ENCODE peak calls at places on chromosomes 13 and 19, in six cellular contexts. One of them, this sample, is unnamed.

GRCh38 chr13:114237415-114238112 is 2.9 kb downstream of the CDC16 start:
- DNase-seq in IMR-90: no peak
- DNase-seq in mesendoderm: no peak
- DNase-seq in H9: no peak
- DNase-seq in neuronal stem cell: no peak
- DNase-seq in mesenchymal stem cell: no peak
- DNase-seq in this sample: no peak

GRCh38 chr19:1698636-1699035 is 46.2 kb upstream of the TCF3 start:
- DNase-seq in IMR-90: no peak
- DNase-seq in mesendoderm: no peak
- DNase-seq in H9: no peak
- DNase-seq in neuronal stem cell: no peak
- DNase-seq in mesenchymal stem cell: no peak
- DNase-seq in this sample: no peak

GRCh38 chr19:13691569-13691968 is 72.8 kb upstream of the MRI1 start:
- DNase-seq in IMR-90: no peak
- DNase-seq in mesendoderm: no peak
- DNase-seq in H9: no peak
- DNase-seq in neuronal stem cell: no peak
- DNase-seq in mesenchymal stem cell: no peak
- DNase-seq in this sample: no peak

GRCh38 chr19:2736550-2737190 is 3.1 kb downstream of the SLC39A3 start:
- DNase-seq in IMR-90: no peak
- DNase-seq in mesendoderm: no peak
- DNase-seq in H9: no peak
- DNase-seq in neuronal stem cell: no peak
- DNase-seq in mesenchymal stem cell: no peak
- DNase-seq in this sample: no peak

GRCh38 chr13:85501616-85502015 is 297.6 kb downstream of the SLITRK6 start:
- DNase-seq in IMR-90: no peak
- DNase-seq in mesendoderm: peak; percentile 8
- DNase-seq in H9: no peak
- DNase-seq in neuronal stem cell: no peak
- DNase-seq in mesenchymal stem cell: no peak
- DNase-seq in this sample: no peak

GRCh38 chr13:50887153-50887552 is 22.4 kb upstream of the RNASEH2B start:
- DNase-seq in IMR-90: no peak
- DNase-seq in mesendoderm: no peak
- DNase-seq in H9: no peak
- DNase-seq in neuronal stem cell: no peak
- DNase-seq in mesenchymal stem cell: no peak
- DNase-seq in this sample: no peak

GRCh38 chr19:10644351-10645007 is 9.7 kb upstream of the ILF3 start:
- DNase-seq in IMR-90: peak; percentile 69
- DNase-seq in mesendoderm: peak; percentile 88
- DNase-seq in H9: peak; percentile 91
- DNase-seq in neuronal stem cell: peak; percentile 71
- DNase-seq in mesenchymal stem cell: peak; percentile 79
- DNase-seq in this sample: peak; percentile 95

GRCh38 chr19:2253106-2254051 is 2.8 kb downstream of the JSRP1 start:
- DNase-seq in IMR-90: no peak
- DNase-seq in mesendoderm: peak; percentile 67
- DNase-seq in H9: peak; percentile 79
- DNase-seq in neuronal stem cell: no peak
- DNase-seq in mesenchymal stem cell: no peak
- DNase-seq in this sample: no peak

GRCh38 chr19:17848598-17849292 is 963 bp upstream of the JAK3 start:
- DNase-seq in IMR-90: no peak
- DNase-seq in mesendoderm: no peak
- DNase-seq in H9: no peak
- DNase-seq in neuronal stem cell: no peak
- DNase-seq in mesenchymal stem cell: no peak
- DNase-seq in this sample: no peak

GRCh38 chr13:29472317-29472961 is 123.0 kb downstream of the SLC7A1 start:
- DNase-seq in IMR-90: peak; percentile 58
- DNase-seq in mesendoderm: peak; percentile 76
- DNase-seq in H9: peak; percentile 66
- DNase-seq in neuronal stem cell: no peak
- DNase-seq in mesenchymal stem cell: peak; percentile 76
- DNase-seq in this sample: peak; percentile 78

GRCh38 chr13:62280590-62280989 is 864.9 kb upstream of the PCDH20 start:
- DNase-seq in IMR-90: no peak
- DNase-seq in mesendoderm: no peak
- DNase-seq in H9: no peak
- DNase-seq in neuronal stem cell: no peak
- DNase-seq in mesenchymal stem cell: no peak
- DNase-seq in this sample: no peak

GRCh38 chr13:61833228-61833627 is 417.6 kb upstream of the PCDH20 start:
- DNase-seq in IMR-90: no peak
- DNase-seq in mesendoderm: no peak
- DNase-seq in H9: no peak
- DNase-seq in neuronal stem cell: no peak
- DNase-seq in mesenchymal stem cell: no peak
- DNase-seq in this sample: no peak

GRCh38 chr19:6811906-6812305 is 39.4 kb downstream of the VAV1 start:
- DNase-seq in IMR-90: peak; percentile 39
- DNase-seq in mesendoderm: peak; percentile 66
- DNase-seq in H9: peak; percentile 38
- DNase-seq in neuronal stem cell: no peak
- DNase-seq in mesenchymal stem cell: no peak
- DNase-seq in this sample: no peak

GRCh38 chr19:54653181-54653809 is 9.5 kb upstream of the LILRB4 start:
- DNase-seq in IMR-90: peak; percentile 7
- DNase-seq in mesendoderm: peak; percentile 1
- DNase-seq in H9: no peak
- DNase-seq in neuronal stem cell: no peak
- DNase-seq in mesenchymal stem cell: peak; percentile 5
- DNase-seq in this sample: no peak

GRCh38 chr13:30499338-30499737 is 33.6 kb upstream of the HMGB1 start:
- DNase-seq in IMR-90: no peak
- DNase-seq in mesendoderm: no peak
- DNase-seq in H9: no peak
- DNase-seq in neuronal stem cell: no peak
- DNase-seq in mesenchymal stem cell: no peak
- DNase-seq in this sample: no peak

GRCh38 chr19:56066152-56067023 is 54.7 kb downstream of the ZNF787 start:
- DNase-seq in IMR-90: peak; percentile 19
- DNase-seq in mesendoderm: peak; percentile 66
- DNase-seq in H9: peak; percentile 79
- DNase-seq in neuronal stem cell: peak; percentile 78
- DNase-seq in mesenchymal stem cell: peak; percentile 50
- DNase-seq in this sample: no peak

GRCh38 chr13:38686635-38687245 is at the start of gene FREM2:
- DNase-seq in IMR-90: no peak
- DNase-seq in mesendoderm: peak; percentile 98
- DNase-seq in H9: peak; percentile 97
- DNase-seq in neuronal stem cell: peak; percentile 92
- DNase-seq in mesenchymal stem cell: peak; percentile 47
- DNase-seq in this sample: peak; percentile 91

GRCh38 chr19:39832341-39833083 is 1.4 kb downstream of the DYRK1B start:
- DNase-seq in IMR-90: no peak
- DNase-seq in mesendoderm: no peak
- DNase-seq in H9: no peak
- DNase-seq in neuronal stem cell: no peak
- DNase-seq in mesenchymal stem cell: peak; percentile 19
- DNase-seq in this sample: no peak

GRCh38 chr19:57075801-57076492 is 43.8 kb upstream of the USP29 start:
- DNase-seq in IMR-90: no peak
- DNase-seq in mesendoderm: no peak
- DNase-seq in H9: no peak
- DNase-seq in neuronal stem cell: no peak
- DNase-seq in mesenchymal stem cell: no peak
- DNase-seq in this sample: no peak
- H2BK15ac ChIP-seq in IMR-90: no peak overlapping the region
- H2BK15ac ChIP-seq in mesendoderm: no peak overlapping the region
- H2BK15ac ChIP-seq in H9: no peak overlapping the region
- H2BK15ac ChIP-seq in neuronal stem cell: no peak overlapping the region
- H2BK15ac ChIP-seq in mesenchymal stem cell: no peak overlapping the region
- H2BK15ac ChIP-seq in this sample: no peak overlapping the region

GRCh38 chr19:19719798-19720197 is 13.1 kb downstream of the ZNF14 start:
- DNase-seq in IMR-90: no peak
- DNase-seq in mesendoderm: peak; percentile 16
- DNase-seq in H9: no peak
- DNase-seq in neuronal stem cell: no peak
- DNase-seq in mesenchymal stem cell: no peak
- DNase-seq in this sample: no peak
- H2BK15ac ChIP-seq in IMR-90: no peak overlapping the region
- H2BK15ac ChIP-seq in mesendoderm: no peak overlapping the region
- H2BK15ac ChIP-seq in H9: no peak overlapping the region
- H2BK15ac ChIP-seq in neuronal stem cell: no peak overlapping the region
- H2BK15ac ChIP-seq in mesenchymal stem cell: no peak overlapping the region
- H2BK15ac ChIP-seq in this sample: no peak overlapping the region

GRCh38 chr19:45906221-45906620 is 3.8 kb upstream of the MYPOP start:
- DNase-seq in IMR-90: peak; percentile 48
- DNase-seq in mesendoderm: no peak
- DNase-seq in H9: no peak
- DNase-seq in neuronal stem cell: no peak
- DNase-seq in mesenchymal stem cell: peak; percentile 14
- DNase-seq in this sample: no peak
- H2BK15ac ChIP-seq in IMR-90: no peak overlapping the region
- H2BK15ac ChIP-seq in mesendoderm: no peak overlapping the region
- H2BK15ac ChIP-seq in H9: no peak overlapping the region
- H2BK15ac ChIP-seq in neuronal stem cell: no peak overlapping the region
- H2BK15ac ChIP-seq in mesenchymal stem cell: no peak overlapping the region
- H2BK15ac ChIP-seq in this sample: no peak overlapping the region

GRCh38 chr19:16508546-16508945 is 12.4 kb downstream of the C19orf44 start:
- DNase-seq in IMR-90: no peak
- DNase-seq in mesendoderm: no peak
- DNase-seq in H9: no peak
- DNase-seq in neuronal stem cell: no peak
- DNase-seq in mesenchymal stem cell: no peak
- DNase-seq in this sample: no peak

GRCh38 chr19:16506961-16507360 is 10.8 kb downstream of the C19orf44 start:
- DNase-seq in IMR-90: no peak
- DNase-seq in mesendoderm: no peak
- DNase-seq in H9: no peak
- DNase-seq in neuronal stem cell: no peak
- DNase-seq in mesenchymal stem cell: no peak
- DNase-seq in this sample: no peak

GRCh38 chr19:16514383-16515019 is 18.3 kb downstream of the C19orf44 start:
- DNase-seq in IMR-90: no peak
- DNase-seq in mesendoderm: peak; percentile 20
- DNase-seq in H9: peak; percentile 58
- DNase-seq in neuronal stem cell: no peak
- DNase-seq in mesenchymal stem cell: no peak
- DNase-seq in this sample: no peak

GRCh38 chr19:16504271-16504670 is 8.1 kb downstream of the C19orf44 start:
- DNase-seq in IMR-90: no peak
- DNase-seq in mesendoderm: no peak
- DNase-seq in H9: no peak
- DNase-seq in neuronal stem cell: no peak
- DNase-seq in mesenchymal stem cell: no peak
- DNase-seq in this sample: no peak

GRCh38 chr19:16509141-16510061 is 13.2 kb downstream of the C19orf44 start:
- DNase-seq in IMR-90: peak; percentile 36
- DNase-seq in mesendoderm: no peak
- DNase-seq in H9: no peak
- DNase-seq in neuronal stem cell: no peak
- DNase-seq in mesenchymal stem cell: no peak
- DNase-seq in this sample: no peak
- H2BK15ac ChIP-seq in IMR-90: no peak overlapping the region
- H2BK15ac ChIP-seq in mesendoderm: no peak overlapping the region
- H2BK15ac ChIP-seq in H9: no peak overlapping the region
- H2BK15ac ChIP-seq in neuronal stem cell: no peak overlapping the region
- H2BK15ac ChIP-seq in mesenchymal stem cell: no peak overlapping the region
- H2BK15ac ChIP-seq in this sample: no peak overlapping the region

GRCh38 chr19:35696835-35697234 is 7.5 kb upstream of the ZBTB32 start:
- DNase-seq in IMR-90: no peak
- DNase-seq in mesendoderm: no peak
- DNase-seq in H9: no peak
- DNase-seq in neuronal stem cell: no peak
- DNase-seq in mesenchymal stem cell: no peak
- DNase-seq in this sample: no peak

GRCh38 chr19:35708391-35708790 is 4.0 kb downstream of the ZBTB32 start:
- DNase-seq in IMR-90: no peak
- DNase-seq in mesendoderm: no peak
- DNase-seq in H9: no peak
- DNase-seq in neuronal stem cell: no peak
- DNase-seq in mesenchymal stem cell: no peak
- DNase-seq in this sample: no peak

GRCh38 chr19:35703343-35703742 is 1.0 kb upstream of the ZBTB32 start:
- DNase-seq in IMR-90: no peak
- DNase-seq in mesendoderm: peak; percentile 23
- DNase-seq in H9: peak; percentile 71
- DNase-seq in neuronal stem cell: no peak
- DNase-seq in mesenchymal stem cell: no peak
- DNase-seq in this sample: no peak

GRCh38 chr19:35704218-35704617 is at the start of gene ZBTB32:
- DNase-seq in IMR-90: peak; percentile 61
- DNase-seq in mesendoderm: peak; percentile 81
- DNase-seq in H9: peak; percentile 87
- DNase-seq in neuronal stem cell: peak; percentile 21
- DNase-seq in mesenchymal stem cell: peak; percentile 56
- DNase-seq in this sample: peak; percentile 80

GRCh38 chr19:35702223-35703012 is 1.9 kb upstream of the ZBTB32 start:
- DNase-seq in IMR-90: peak; percentile 97
- DNase-seq in mesendoderm: peak; percentile 99
- DNase-seq in H9: peak; percentile 99
- DNase-seq in neuronal stem cell: peak; percentile 96
- DNase-seq in mesenchymal stem cell: peak; percentile 98
- DNase-seq in this sample: peak; percentile 96
- H2BK15ac ChIP-seq in IMR-90: no peak overlapping the region
- H2BK15ac ChIP-seq in mesendoderm: no peak overlapping the region
- H2BK15ac ChIP-seq in H9: no peak overlapping the region
- H2BK15ac ChIP-seq in neuronal stem cell: no peak overlapping the region
- H2BK15ac ChIP-seq in mesenchymal stem cell: no peak overlapping the region
- H2BK15ac ChIP-seq in this sample: peak overlapping the region; percentile 2

GRCh38 chr13:64075543-64076271 is 2660.1 kb upstream of the PCDH20 start:
- DNase-seq in IMR-90: no peak
- DNase-seq in mesendoderm: no peak
- DNase-seq in H9: no peak
- DNase-seq in neuronal stem cell: no peak
- DNase-seq in mesenchymal stem cell: no peak
- DNase-seq in this sample: no peak

GRCh38 chr13:64074989-64075474 is 2659.4 kb upstream of the PCDH20 start:
- DNase-seq in IMR-90: no peak
- DNase-seq in mesendoderm: no peak
- DNase-seq in H9: no peak
- DNase-seq in neuronal stem cell: no peak
- DNase-seq in mesenchymal stem cell: no peak
- DNase-seq in this sample: no peak

GRCh38 chr13:64071352-64071751 is 2655.7 kb upstream of the PCDH20 start:
- DNase-seq in IMR-90: no peak
- DNase-seq in mesendoderm: no peak
- DNase-seq in H9: no peak
- DNase-seq in neuronal stem cell: no peak
- DNase-seq in mesenchymal stem cell: no peak
- DNase-seq in this sample: no peak

GRCh38 chr13:64073203-64073602 is 2657.6 kb upstream of the PCDH20 start:
- DNase-seq in IMR-90: no peak
- DNase-seq in mesendoderm: no peak
- DNase-seq in H9: no peak
- DNase-seq in neuronal stem cell: no peak
- DNase-seq in mesenchymal stem cell: no peak
- DNase-seq in this sample: no peak

GRCh38 chr13:64069892-64070291 is 2654.2 kb upstream of the PCDH20 start:
- DNase-seq in IMR-90: no peak
- DNase-seq in mesendoderm: no peak
- DNase-seq in H9: no peak
- DNase-seq in neuronal stem cell: no peak
- DNase-seq in mesenchymal stem cell: no peak
- DNase-seq in this sample: no peak
- H2BK15ac ChIP-seq in IMR-90: no peak overlapping the region
- H2BK15ac ChIP-seq in mesendoderm: no peak overlapping the region
- H2BK15ac ChIP-seq in H9: no peak overlapping the region
- H2BK15ac ChIP-seq in neuronal stem cell: no peak overlapping the region
- H2BK15ac ChIP-seq in mesenchymal stem cell: no peak overlapping the region
- H2BK15ac ChIP-seq in this sample: no peak overlapping the region